ENCODE peak calls at places on chromosomes 12 and 14, in four cellular contexts. N is uterus, H is pancreas, S is body of pancreas. A is an unnamed sample.
A peak's percentile ranks its signal among the peaks of the same experiment; 100 is the strongest.

GRCh38 chr14:104982548-104983230 is 2.9 kb upstream of the CLBA1 start:
- DNase-seq in N (no peak), H (no peak), S (no peak), A (peak; percentile 61)

GRCh38 chr12:80269953-80270552 is 170.7 kb downstream of the OTOGL start:
- DNase-seq in N (no peak), H (no peak), S (no peak), A (peak; percentile 60)

GRCh38 chr12:110251381-110251780 is 29.7 kb upstream of the ATP2A2 start:
- DNase-seq in N (no peak), H (no peak), S (no peak), A (no peak)

GRCh38 chr14:36747411-36748184 is 85.9 kb downstream of the PAX9 start:
- DNase-seq in N (no peak), H (no peak), S (no peak), A (peak; percentile 37)

GRCh38 chr12:8677362-8677761 is 14.7 kb upstream of the MFAP5 start:
- DNase-seq in N (no peak), H (no peak), S (no peak), A (no peak)

GRCh38 chr12:65511134-65511912 is 232.8 kb downstream of the MSRB3 start:
- DNase-seq in N (peak; percentile 44), H (peak; percentile 38), S (peak; percentile 20), A (no peak)

GRCh38 chr12:26807292-26807691 is 25.7 kb downstream of the ITPR2 start:
- DNase-seq in N (no peak), H (no peak), S (no peak), A (no peak)

GRCh38 chr12:24596768-24597388 is 352.0 kb downstream of the BCAT1 start:
- DNase-seq in N (no peak), H (no peak), S (no peak), A (peak; percentile 54)

GRCh38 chr14:33062881-33063280 is 124.2 kb downstream of the NPAS3 start:
- DNase-seq in N (no peak), H (no peak), S (no peak), A (peak; percentile 13)

GRCh38 chr12:103470664-103471063 is 25.1 kb downstream of the C12orf42 start:
- DNase-seq in N (no peak), H (no peak), S (no peak), A (peak; percentile 85)

GRCh38 chr14:104222396-104223036 is 84.1 kb downstream of the KIF26A start:
- DNase-seq in N (no peak), H (no peak), S (no peak), A (no peak)

GRCh38 chr12:106106129-106106566 is 32.6 kb downstream of the NUAK1 start:
- DNase-seq in N (peak; percentile 53), H (no peak), S (no peak), A (no peak)

GRCh38 chr12:110012137-110012536 is 12.9 kb downstream of the ANKRD13A start:
- DNase-seq in N (no peak), H (no peak), S (no peak), A (no peak)

GRCh38 chr14:34228663-34229001 is 233.4 kb downstream of the SPTSSA start:
- DNase-seq in N (no peak), H (no peak), S (no peak), A (no peak)

GRCh38 chr12:51635371-51635770 is 44.3 kb downstream of the SCN8A start:
- DNase-seq in N (no peak), H (no peak), S (no peak), A (peak; percentile 24)

GRCh38 chr12:10716277-10716676 is 6.8 kb downstream of the YBX3 start:
- DNase-seq in N (no peak), H (no peak), S (no peak), A (no peak)

GRCh38 chr12:41188058-41188840 is at the start of gene PDZRN4:
- DNase-seq in N (no peak), H (peak; percentile 19), S (no peak), A (peak; percentile 14)

GRCh38 chr14:51310453-51311074 is 70.5 kb downstream of the TMX1 start:
- DNase-seq in N (peak; percentile 72), H (no peak), S (no peak), A (no peak)

GRCh38 chr12:45577844-45578399 is 151.6 kb upstream of the ARID2 start:
- DNase-seq in N (no peak), H (no peak), S (no peak), A (no peak)

GRCh38 chr12:84822541-84822940 is 90.1 kb downstream of the SLC6A15 start:
- DNase-seq in N (no peak), H (no peak), S (no peak), A (no peak)

GRCh38 chr12:54419088-54419887 is at the start of gene ITGA5:
- DNase-seq in N (peak; percentile 90), H (peak; percentile 80), S (peak; percentile 84), A (peak; percentile 78)

GRCh38 chr12:43789941-43790340 is 16.2 kb downstream of the TWF1 start:
- DNase-seq in N (no peak), H (no peak), S (peak; percentile 18), A (no peak)

GRCh38 chr12:47361389-47362031 is 281.8 kb upstream of the AMIGO2 start:
- DNase-seq in N (peak; percentile 67), H (no peak), S (no peak), A (peak; percentile 63)

GRCh38 chr14:67584931-67585330 is 15.1 kb downstream of the PIGH start:
- DNase-seq in N (no peak), H (no peak), S (no peak), A (no peak)

GRCh38 chr14:67580336-67581230 is 19.5 kb downstream of the PIGH start:
- DNase-seq in N (no peak), H (no peak), S (no peak), A (no peak)

GRCh38 chr14:67582061-67582460 is 18.0 kb downstream of the PIGH start:
- DNase-seq in N (no peak), H (no peak), S (no peak), A (no peak)

GRCh38 chr14:67586302-67586701 is 13.8 kb downstream of the PIGH start:
- DNase-seq in N (no peak), H (no peak), S (no peak), A (no peak)

GRCh38 chr14:67583711-67584644 is 16.1 kb downstream of the PIGH start:
- DNase-seq in N (peak; percentile 45), H (no peak), S (no peak), A (peak; percentile 57)
- TF ChIP-seq CTCF in N (peak; percentile 70), H (peak; percentile 26), S (peak; percentile 37), A (peak; percentile 80)

DNA sequence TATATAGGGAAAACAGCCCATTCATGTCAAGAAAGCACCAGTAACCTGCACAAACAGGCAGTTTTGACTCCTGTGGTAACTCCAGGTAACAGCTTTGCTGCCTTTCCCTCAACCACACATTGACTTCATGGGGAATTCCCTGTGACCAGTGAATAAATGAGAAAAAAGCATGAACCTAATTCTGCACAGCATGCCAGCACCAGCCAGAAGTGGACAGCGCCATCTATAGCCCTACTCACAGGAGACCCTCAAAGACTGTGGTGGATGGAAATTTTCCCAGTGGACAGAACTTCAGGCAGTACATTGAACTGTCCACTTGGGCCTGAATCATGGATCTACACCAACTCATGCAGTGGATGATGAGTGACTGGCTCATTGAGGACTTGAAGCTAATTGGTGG is 152.1 kb downstream of the SLC8A3 start:
- DNase-seq in N (no peak), H (no peak), S (no peak), A (peak; percentile 25)
- TF ChIP-seq CTCF in N (no peak), H (no peak), S (no peak), A (no peak)

DNA sequence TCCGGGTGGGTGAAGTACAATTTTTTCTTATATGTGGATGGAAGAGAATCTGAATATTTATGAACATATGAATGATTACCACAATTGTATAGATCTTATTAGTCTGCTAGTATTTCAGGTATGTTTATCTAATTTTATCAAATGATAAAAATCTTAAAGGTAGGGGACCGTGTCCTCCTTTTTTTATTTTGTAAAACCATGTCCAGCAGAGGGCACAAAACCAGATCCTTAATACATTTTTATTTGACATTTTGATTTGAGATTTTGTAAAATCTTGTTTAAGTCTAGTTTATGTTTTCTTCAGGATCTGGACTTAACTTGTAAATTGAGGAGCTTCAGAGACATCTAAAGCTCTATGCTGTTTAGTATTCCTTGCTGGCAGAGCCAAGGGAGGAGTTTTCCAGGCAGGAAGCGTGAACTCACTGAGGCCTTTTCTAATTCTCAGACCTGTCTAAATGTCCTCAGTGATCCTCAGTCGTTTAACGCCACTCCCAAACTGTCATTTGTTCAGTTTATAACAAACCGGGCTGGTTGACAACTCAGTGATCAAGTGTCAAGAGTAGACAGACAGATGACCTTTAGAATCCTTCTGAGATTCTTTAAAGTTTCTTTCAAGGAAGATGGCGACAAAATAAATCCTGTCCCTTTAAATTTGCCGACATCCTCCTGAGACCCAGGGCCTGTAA is 263.9 kb downstream of the KTN1 start:
- DNase-seq in N (no peak), H (no peak), S (no peak), A (no peak)
- TF ChIP-seq CTCF in N (no peak), H (no peak), S (no peak), A (no peak)

GRCh38 chr12:122275459-122275858 is 9.2 kb upstream of the VPS33A start:
- DNase-seq in N (no peak), H (no peak), S (no peak), A (no peak)
- TF ChIP-seq CTCF in N (no peak), H (no peak), S (no peak), A (no peak)

GRCh38 chr14:106691601-106692291 is 1165.4 kb downstream of the TMEM121 start:
- DNase-seq in N (no peak), H (peak; percentile 40), S (peak; percentile 16), A (no peak)
- TF ChIP-seq CTCF in N (no peak), H (no peak), S (no peak), A (peak; percentile 7)

A was measured in epithelial cell of esophagus.